ENCODE peak calls at places on chromosomes 2 and 18, in six cellular contexts. F is heart left ventricle, V is NCI-H524, U is H9, A is NCI-H2081 treated with DMSO at 0.1 percent for 48 hours, R is hypothalamus. Y is an unnamed sample.

GRCh38 chr18:3177902-3178687 is 41.7 kb downstream of the MYOM1 start:
- DNase-seq in F (peak), V (no peak), U (no peak), A (no peak), R (no peak), Y (no peak)

GRCh38 chr2:189858301-189858700 is 74.1 kb downstream of the PMS1 start:
- DNase-seq in F (no peak), V (no peak), U (no peak), A (no peak), R (no peak), Y (no peak)

GRCh38 chr2:177816740-177817139 is 255.8 kb downstream of the PDE11A start:
- DNase-seq in F (no peak), V (no peak), U (no peak), A (no peak), R (no peak), Y (no peak)

GRCh38 chr2:196427996-196428634 is 211.4 kb upstream of the CCDC150 start:
- DNase-seq in F (no peak), V (no peak), U (no peak), A (no peak), R (no peak), Y (no peak)

GRCh38 chr18:63137999-63138448 is 181.5 kb downstream of the BCL2 start:
- DNase-seq in F (peak), V (no peak), U (no peak), A (no peak), R (no peak), Y (no peak)

GRCh38 chr2:10876963-10877362 is 34.8 kb upstream of the KCNF1 start:
- DNase-seq in F (no peak), V (no peak), U (no peak), A (no peak), R (no peak), Y (no peak)

GRCh38 chr2:240507060-240507777 is 50.6 kb downstream of the ANKMY1 start:
- DNase-seq in F (no peak), V (no peak), U (peak), A (no peak), R (no peak), Y (no peak)

GRCh38 chr2:10222-10875 is 36.0 kb downstream of the FAM110C start:
- DNase-seq in F (no peak), V (no peak), U (peak), A (no peak), R (no peak), Y (no peak)

GRCh38 chr2:156064540-156064939 is 268.0 kb downstream of the NR4A2 start:
- DNase-seq in F (no peak), V (no peak), U (no peak), A (no peak), R (no peak), Y (no peak)

GRCh38 chr2:109475531-109476210 is 138.1 kb downstream of the SEPTIN10 start:
- DNase-seq in F (no peak), V (peak), U (no peak), A (no peak), R (no peak), Y (no peak)

GRCh38 chr2:9317559-9317958 is 105.8 kb downstream of the ITGB1BP1 start:
- DNase-seq in F (no peak), V (no peak), U (no peak), A (no peak), R (no peak), Y (no peak)

GRCh38 chr2:46258937-46259781 is 38.0 kb upstream of the EPAS1 start:
- DNase-seq in F (no peak), V (no peak), U (no peak), A (no peak), R (no peak), Y (no peak)

GRCh38 chr2:68458962-68459361 is 8.1 kb downstream of the FBXO48 start:
- DNase-seq in F (no peak), V (no peak), U (no peak), A (no peak), R (no peak), Y (no peak)

GRCh38 chr2:60822987-60823386 is 58.4 kb upstream of the REL start:
- DNase-seq in F (no peak), V (no peak), U (no peak), A (no peak), R (no peak), Y (no peak)

GRCh38 chr2:60872510-60872928 is 8.9 kb upstream of the REL start:
- DNase-seq in F (no peak), V (no peak), U (no peak), A (no peak), R (no peak), Y (no peak)

GRCh38 chr2:201779996-201780673 is 598 bp downstream of the ALS2 start:
- DNase-seq in F (no peak), V (no peak), U (no peak), A (no peak), R (no peak), Y (no peak)

GRCh38 chr2:8993902-8994278 is 9.6 kb downstream of the MBOAT2 start:
- DNase-seq in F (no peak), V (no peak), U (no peak), A (no peak), R (no peak), Y (no peak)

GRCh38 chr2:109407401-109408335 is 206.1 kb downstream of the SEPTIN10 start:
- DNase-seq in F (no peak), V (no peak), U (no peak), A (no peak), R (no peak), Y (no peak)

GRCh38 chr2:11562476-11562875 is 28.6 kb downstream of the GREB1 start:
- DNase-seq in F (no peak), V (no peak), U (no peak), A (no peak), R (no peak), Y (no peak)

GRCh38 chr2:206797376-206797775 is 32.0 kb downstream of the FASTKD2 start:
- DNase-seq in F (no peak), V (no peak), U (no peak), A (no peak), R (no peak), Y (no peak)

GRCh38 chr2:209458018-209458979 is 34.5 kb downstream of the MAP2 start:
- DNase-seq in F (no peak), V (no peak), U (no peak), A (no peak), R (no peak), Y (no peak)

GRCh38 chr18:8319798-8320477 is 289.3 kb upstream of the RAB12 start:
- DNase-seq in F (no peak), V (no peak), U (no peak), A (no peak), R (no peak), Y (no peak)

GRCh38 chr18:75161629-75162028 is 47.3 kb downstream of the PTGR3 start:
- DNase-seq in F (peak), V (no peak), U (no peak), A (peak), R (no peak), Y (no peak)